ENCODE peak calls at places on chromosomes 4 and X, in eight cellular contexts. K is IMR-90, N is mesothelial cell of epicardium, L is H9, H is heart right ventricle, Z is nephron progenitor cell, J is endodermal cell, A is brain microvascular endothelial cell. Q is an unnamed sample.

GRCh38 chr4:96566755-96567154 is 726.9 kb downstream of the PDHA2 start:
- DNase-seq in K (no peak), Z (no peak), L (no peak), N (no peak), J (no peak), A (no peak), H (no peak), Q (no peak)

GRCh38 chrX:76076124-76076523 is 96.7 kb upstream of the PBDC1 start:
- DNase-seq in K (no peak), N (no peak), Z (no peak), L (no peak), A (no peak), H (no peak), J (peak; percentile 36), Q (no peak)

GRCh38 chr4:183505556-183506388 is 914 bp downstream of the ING2 start:
- DNase-seq in K (peak; percentile 84), A (peak; percentile 86), H (peak; percentile 85), L (peak; percentile 91), N (peak; percentile 89), J (peak; percentile 95), Z (peak; percentile 87), Q (peak; percentile 90)

GRCh38 chr4:61385302-61385701 is 185.2 kb downstream of the ADGRL3 start:
- DNase-seq in L (no peak), N (no peak), J (peak; percentile 57), A (no peak), K (no peak), H (no peak), Z (no peak), Q (no peak)

GRCh38 chr4:136864580-136865185 is 667.6 kb downstream of the PCDH18 start:
- DNase-seq in N (no peak), H (no peak), A (peak; percentile 77), Z (peak; percentile 46), L (no peak), K (peak; percentile 81), J (peak; percentile 52), Q (peak; percentile 82)

GRCh38 chr4:102564399-102564921 is 63.3 kb downstream of the NFKB1 start:
- DNase-seq in N (no peak), L (no peak), A (peak; percentile 67), H (no peak), J (no peak), Z (no peak), K (peak; percentile 81), Q (no peak)

GRCh38 chr4:8914461-8915171 is 43.0 kb upstream of the HMX1 start:
- DNase-seq in J (peak; percentile 34), H (no peak), L (no peak), N (no peak), K (no peak), Z (no peak), A (no peak), Q (no peak)

GRCh38 chrX:17706676-17707075 is 30.6 kb upstream of the SCML1 start:
- DNase-seq in A (peak; percentile 66), K (peak; percentile 83), H (no peak), N (no peak), J (no peak), L (no peak), Z (no peak), Q (no peak)

GRCh38 chr4:168183717-168184571 is 91.6 kb downstream of the ANXA10 start:
- DNase-seq in J (no peak), H (no peak), A (no peak), N (no peak), K (peak; percentile 59), Z (no peak), L (no peak), Q (peak; percentile 65)

GRCh38 chr4:169253087-169253675 is 17.6 kb downstream of the SH3RF1 start:
- DNase-seq in L (no peak), H (no peak), A (no peak), Z (no peak), N (no peak), J (no peak), K (no peak), Q (peak; percentile 42)

GRCh38 chr4:145808848-145809512 is 129.0 kb downstream of the C4orf51 start:
- DNase-seq in J (no peak), A (no peak), K (no peak), N (no peak), H (no peak), L (no peak), Z (no peak), Q (no peak)
- TF ChIP-seq CTCF in J (no peak), A (no peak), K (no peak), N (no peak), H (no peak), L (no peak), Z (no peak), Q (no peak)

DNA sequence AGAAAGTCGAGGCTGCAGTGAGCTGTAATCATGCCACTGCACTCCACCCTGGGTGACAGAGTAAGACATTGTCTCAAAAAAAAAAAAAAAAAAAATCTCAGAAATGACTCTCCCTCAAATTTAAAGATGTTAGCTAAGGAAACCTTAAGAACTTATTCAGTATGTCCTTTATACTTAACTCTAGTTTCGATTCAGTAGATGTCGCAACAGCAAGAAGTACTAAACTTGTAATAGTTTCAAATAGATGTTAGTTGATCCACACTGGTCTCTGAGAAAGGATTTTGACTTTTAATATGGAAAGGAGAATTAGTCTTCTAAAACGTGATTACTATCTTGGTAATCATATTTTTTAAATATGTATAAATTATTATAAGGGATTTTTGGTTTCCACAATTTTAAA is 29.6 kb downstream of the NKX3-2 start:
- DNase-seq in H (no peak), A (no peak), Z (no peak), N (no peak), J (no peak), L (no peak), K (no peak), Q (no peak)
- TF ChIP-seq CTCF in H (no peak), A (no peak), Z (no peak), N (no peak), J (no peak), L (no peak), K (no peak), Q (no peak)

DNA sequence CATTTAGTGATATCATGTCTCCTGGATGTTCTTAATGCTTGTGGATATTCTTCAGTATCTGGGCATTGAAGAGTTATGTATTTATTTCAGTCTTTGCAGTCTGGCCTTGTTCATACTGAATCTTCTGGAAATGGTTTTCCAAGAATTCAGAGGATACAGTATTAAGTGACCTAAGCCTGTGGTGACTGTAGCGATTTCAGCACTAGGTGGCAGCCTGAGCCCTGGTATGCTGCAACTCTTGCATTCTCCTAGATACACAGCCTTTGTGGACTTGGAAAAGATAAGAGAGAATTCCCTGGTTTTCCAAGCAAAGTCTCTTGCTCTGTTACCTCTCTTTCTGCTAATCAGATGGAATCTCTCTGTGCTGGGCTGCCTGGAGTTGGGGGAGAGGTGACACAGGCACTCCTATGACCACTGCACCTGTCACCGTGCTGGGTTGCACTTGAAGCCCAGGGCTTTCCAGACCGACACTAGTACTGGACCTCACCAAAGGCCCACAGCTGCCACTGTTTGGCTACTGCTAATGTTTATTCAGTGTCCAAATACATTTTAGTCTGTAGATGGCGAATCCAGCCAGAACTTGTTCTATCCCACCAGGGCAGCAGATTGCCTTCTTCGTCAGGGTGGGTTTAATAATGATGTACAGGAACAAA is 19.3 kb upstream of the SPIN2A start:
- DNase-seq in J (peak; percentile 80), A (peak; percentile 40), H (no peak), K (peak; percentile 40), N (no peak), Z (peak; percentile 23), L (peak; percentile 42), Q (peak; percentile 48)
- TF ChIP-seq CTCF in J (peak; percentile 76), A (peak; percentile 49), H (peak; percentile 45), K (peak; percentile 43), N (no peak), Z (peak; percentile 38), L (peak; percentile 69), Q (peak; percentile 55)

GRCh38 chr4:33162122-33162521 is 2442.0 kb downstream of the PCDH7 start:
- DNase-seq in A (no peak), N (no peak), L (no peak), H (no peak), Z (no peak), K (no peak), J (no peak), Q (no peak)

GRCh38 chr4:33161202-33161601 is 2441.0 kb downstream of the PCDH7 start:
- DNase-seq in A (no peak), K (no peak), L (no peak), J (no peak), N (no peak), Z (no peak), H (no peak), Q (no peak)

GRCh38 chr4:33160126-33160525 is 2440.0 kb downstream of the PCDH7 start:
- DNase-seq in Z (no peak), A (peak; percentile 5), N (no peak), H (no peak), J (peak; percentile 42), K (peak; percentile 1), L (no peak), Q (no peak)
- TF ChIP-seq CTCF in Z (peak; percentile 35), A (peak; percentile 66), N (no peak), H (no peak), J (peak; percentile 76), K (peak; percentile 38), L (peak; percentile 70), Q (no peak)

GRCh38 chr4:189090174-189090814 is 850.4 kb upstream of the FRG1 start:
- DNase-seq in Z (peak; percentile 10), J (peak; percentile 66), L (peak; percentile 57), N (no peak), K (peak; percentile 45), H (no peak), A (peak; percentile 31), Q (no peak)
- TF ChIP-seq CTCF in Z (peak; percentile 54), J (peak; percentile 88), L (peak; percentile 83), N (no peak), K (peak; percentile 53), H (peak; percentile 11), A (peak; percentile 84), Q (no peak)

DNA sequence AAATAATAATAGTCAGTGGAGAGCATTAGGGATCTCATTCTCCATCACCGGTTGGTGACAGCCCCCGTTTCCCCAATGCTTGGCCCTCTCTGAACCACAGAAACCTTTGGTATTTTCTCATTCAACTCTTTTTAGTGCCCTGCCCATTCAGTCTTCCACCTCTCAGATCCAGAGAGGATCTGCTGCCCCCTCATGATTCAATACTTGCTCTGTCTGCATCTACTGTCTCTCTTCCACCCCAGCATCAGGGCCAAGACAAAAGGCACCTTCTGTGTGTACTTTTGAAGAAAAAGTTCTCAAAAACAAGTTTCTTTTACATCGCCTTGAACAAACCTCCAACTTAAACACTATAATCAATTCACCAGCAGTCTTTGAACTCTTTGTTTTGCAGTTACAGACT is 19.3 kb downstream of the CLTRN start:
- DNase-seq in J (no peak), K (no peak), N (no peak), Z (no peak), H (no peak), A (no peak), L (no peak), Q (no peak)
- TF ChIP-seq CTCF in J (peak; percentile 60), K (no peak), N (no peak), Z (no peak), H (no peak), A (no peak), L (peak; percentile 30), Q (no peak)

GRCh38 chr4:122309988-122310626 is 68.7 kb upstream of the ADAD1 start:
- DNase-seq in L (no peak), H (no peak), Z (no peak), J (no peak), A (no peak), K (peak; percentile 18), N (no peak), Q (no peak)
- TF ChIP-seq CTCF in L (peak; percentile 77), H (peak; percentile 47), Z (peak; percentile 67), J (peak; percentile 80), A (peak; percentile 39), K (peak; percentile 49), N (peak; percentile 70), Q (peak; percentile 10)

GRCh38 chrX:13587791-13588477 is 18.5 kb downstream of the EGFL6 start:
- DNase-seq in Z (no peak), J (no peak), A (no peak), H (no peak), N (no peak), L (no peak), K (no peak), Q (no peak)
- TF ChIP-seq CTCF in Z (no peak), J (no peak), A (no peak), H (no peak), N (no peak), L (no peak), K (no peak), Q (no peak)